ENCODE peak calls at places on chromosome 2, in four cellular contexts. J, S, C and H are unnamed samples.
A peak's percentile ranks its signal among the peaks of the same experiment; 100 is the strongest.

GRCh38 chr2:128448331-128449225 is 129.9 kb upstream of the HS6ST1 start:
- DNase-seq in J (no peak), S (peak; percentile 27), C (no peak), H (no peak)

GRCh38 chr2:43219383-43220228 is 6.8 kb downstream of the ZFP36L2 start:
- DNase-seq in J (peak; percentile 86), S (peak; percentile 75), C (peak; percentile 78), H (peak; percentile 64)

GRCh38 chr2:174902491-174903242 is 102.5 kb downstream of the CHN1 start:
- DNase-seq in J (peak; percentile 64), S (no peak), C (no peak), H (no peak)

GRCh38 chr2:99425022-99425421 is 64.8 kb downstream of the REV1 start:
- DNase-seq in J (peak; percentile 89), S (no peak), C (no peak), H (no peak)

GRCh38 chr2:219404291-219404910 is 13.8 kb upstream of the DES start:
- DNase-seq in J (no peak), S (no peak), C (no peak), H (no peak)

GRCh38 chr2:85753525-85754312 is at the start of gene ATOH8:
- DNase-seq in J (peak; percentile 76), S (no peak), C (peak; percentile 72), H (no peak)

GRCh38 chr2:230411484-230412368 is 4.3 kb upstream of the SP100 start:
- DNase-seq in J (peak; percentile 72), S (peak; percentile 64), C (peak; percentile 41), H (peak; percentile 67)

GRCh38 chr2:98876741-98877140 is 59.3 kb downstream of the CRACDL start:
- DNase-seq in J (no peak), S (no peak), C (no peak), H (no peak)

GRCh38 chr2:77147154-77147553 is 375.0 kb downstream of the LRRTM4 start:
- DNase-seq in J (no peak), S (no peak), C (no peak), H (no peak)

GRCh38 chr2:33670392-33670937 is 71.4 kb upstream of the FAM98A start:
- DNase-seq in J (no peak), S (no peak), C (no peak), H (no peak)

GRCh38 chr2:239818086-239818485 is 207.1 kb downstream of the NDUFA10 start:
- DNase-seq in J (no peak), S (no peak), C (no peak), H (no peak)

GRCh38 chr2:205714058-205714776 is 31.9 kb downstream of the NRP2 start:
- DNase-seq in J (peak; percentile 35), S (no peak), C (no peak), H (no peak)

GRCh38 chr2:54954158-54954557 is 96.1 kb downstream of the RTN4 start:
- DNase-seq in J (no peak), S (no peak), C (no peak), H (no peak)

GRCh38 chr2:163736433-163737168 is 793 bp upstream of the FIGN start:
- DNase-seq in J (peak; percentile 50), S (no peak), C (peak; percentile 9), H (no peak)

GRCh38 chr2:17976871-17977746 is 98.6 kb downstream of the KCNS3 start:
- DNase-seq in J (peak; percentile 87), S (no peak), C (no peak), H (no peak)

GRCh38 chr2:240355962-240356361 is 79.5 kb upstream of the GPC1 start:
- DNase-seq in J (no peak), S (no peak), C (no peak), H (peak; percentile 4)

GRCh38 chr2:225889452-225889851 is 489.9 kb downstream of the NYAP2 start:
- DNase-seq in J (peak; percentile 79), S (no peak), C (peak; percentile 75), H (no peak)

GRCh38 chr2:127599211-127599610 is 46.7 kb upstream of the GPR17 start:
- DNase-seq in J (peak; percentile 5), S (no peak), C (no peak), H (no peak)

GRCh38 chr2:190318931-190319556 is 582 bp downstream of the HIBCH start:
- DNase-seq in J (no peak), S (no peak), C (peak; percentile 12), H (no peak)

GRCh38 chr2:240793313-240794177 is 26.5 kb downstream of the KIF1A start:
- DNase-seq in J (no peak), S (no peak), C (no peak), H (no peak)

GRCh38 chr2:178865537-178865936 is 58.3 kb upstream of the TTN start:
- DNase-seq in J (peak; percentile 35), S (no peak), C (peak; percentile 2), H (no peak)

GRCh38 chr2:233210843-233211600 is 40.5 kb upstream of the ATG16L1 start:
- DNase-seq in J (peak; percentile 96), S (no peak), C (peak; percentile 67), H (no peak)

GRCh38 chr2:113251118-113251517 is 27.6 kb downstream of the PAX8 start:
- DNase-seq in J (no peak), S (no peak), C (no peak), H (no peak)

GRCh38 chr2:172574965-172575364 is 19.1 kb downstream of the PDK1 start:
- DNase-seq in J (no peak), S (no peak), C (no peak), H (no peak)

GRCh38 chr2:106183093-106183837 is 10.8 kb downstream of the UXS1 start:
- DNase-seq in J (peak; percentile 25), S (no peak), C (no peak), H (no peak)

GRCh38 chr2:15584767-15585469 is 6.8 kb upstream of the DDX1 start:
- DNase-seq in J (peak; percentile 5), S (no peak), C (no peak), H (no peak)

GRCh38 chr2:75311993-75312392 is 112.7 kb upstream of the TACR1 start:
- DNase-seq in J (no peak), S (no peak), C (no peak), H (no peak)

GRCh38 chr2:58064136-58064535 is 17.5 kb downstream of the VRK2 start:
- DNase-seq in J (peak; percentile 2), S (no peak), C (no peak), H (no peak)

GRCh38 chr2:74332550-74333174 is 10.6 kb downstream of the SLC4A5 start:
- DNase-seq in J (no peak), S (no peak), C (no peak), H (no peak)

GRCh38 chr2:174951746-174952145 is 53.4 kb downstream of the CHN1 start:
- DNase-seq in J (no peak), S (no peak), C (no peak), H (no peak)

GRCh38 chr2:50492452-50492851 is 539.5 kb downstream of the NRXN1 start:
- DNase-seq in J (peak; percentile 72), S (no peak), C (peak; percentile 71), H (no peak)

GRCh38 chr2:219289195-219289536 is 10.0 kb downstream of the DNAJB2 start:
- DNase-seq in J (no peak), S (no peak), C (no peak), H (no peak)

GRCh38 chr2:167944825-167945659 is 302.4 kb downstream of the STK39 start:
- DNase-seq in J (peak; percentile 47), S (no peak), C (no peak), H (no peak)

GRCh38 chr2:58535182-58535581 is 294.1 kb upstream of the FANCL start:
- DNase-seq in J (no peak), S (no peak), C (peak; percentile 42), H (no peak)

GRCh38 chr2:165745916-165746315 is 48.1 kb downstream of the GALNT3 start:
- DNase-seq in J (peak; percentile 20), S (no peak), C (peak; percentile 50), H (no peak)

GRCh38 chr2:150255528-150255927 is 231.9 kb downstream of the RND3 start:
- DNase-seq in J (peak; percentile 37), S (no peak), C (no peak), H (no peak)

GRCh38 chr2:189441709-189442074 is 418 bp downstream of the WDR75 start:
- DNase-seq in J (no peak), S (no peak), C (no peak), H (no peak)

DNA sequence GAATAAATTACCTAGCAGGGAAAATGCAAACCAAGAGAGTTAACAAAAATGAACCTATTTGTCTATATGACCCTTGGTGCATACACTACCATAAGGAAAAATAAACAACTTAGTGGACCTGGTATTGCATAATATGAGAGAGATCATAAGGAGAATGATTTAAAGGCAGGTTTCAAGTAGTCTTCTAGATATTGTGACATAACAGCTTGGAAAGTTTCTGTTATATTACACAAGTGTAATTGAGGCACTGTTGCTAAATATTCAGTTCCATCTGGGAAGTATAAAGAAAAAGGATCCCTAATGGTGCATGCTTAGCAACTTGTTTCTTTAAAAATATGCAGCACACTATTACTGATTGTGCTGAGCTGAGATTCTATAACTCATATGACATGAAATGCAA is 252.2 kb upstream of the SPHKAP start:
- DNase-seq in J (no peak), S (no peak), C (no peak), H (no peak)
- H3K9me3 ChIP-seq in J (no peaks in the 10 kb centered on the region), S (no peaks in the 10 kb centered on the region), C (no peaks in the 10 kb centered on the region), H (no peaks in the 10 kb centered on the region)

DNA sequence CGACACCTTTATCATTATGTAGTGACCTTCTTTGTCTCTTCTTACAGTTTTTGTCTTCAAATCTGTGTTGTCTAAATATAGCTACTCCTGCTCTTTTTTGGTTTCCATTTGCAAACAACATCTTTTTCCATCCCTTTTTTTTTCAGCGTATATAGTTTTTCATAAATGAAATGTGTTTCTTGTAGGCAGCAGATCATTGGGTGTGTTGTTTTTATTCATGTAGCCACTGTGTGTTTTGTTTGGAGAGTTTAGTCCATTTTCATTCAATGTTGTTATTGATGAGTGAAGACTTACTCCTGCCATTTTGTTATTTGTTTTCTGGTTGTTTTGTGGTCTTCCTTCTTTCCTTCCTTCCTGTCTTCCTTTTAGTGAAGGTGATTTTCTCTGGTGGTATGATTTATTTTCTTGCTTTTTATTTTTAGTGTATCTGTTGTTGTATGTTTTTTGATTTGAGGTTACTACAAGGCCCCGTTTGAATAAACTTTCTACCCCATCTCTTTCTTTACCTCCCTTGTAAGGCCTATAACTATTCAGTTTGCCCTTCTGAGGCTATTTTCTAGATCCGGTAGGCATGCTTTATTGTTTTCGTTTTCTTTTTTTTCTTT is 81.4 kb downstream of the FAM117B start:
- DNase-seq in J (no peak), S (no peak), C (no peak), H (no peak)
- H3K9me3 ChIP-seq in J (no peaks in the 10 kb centered on the region), S (peaks cover 16% of the 10 kb centered on the region), C (peaks cover 19% of the 10 kb centered on the region), H (no peaks in the 10 kb centered on the region)

DNA sequence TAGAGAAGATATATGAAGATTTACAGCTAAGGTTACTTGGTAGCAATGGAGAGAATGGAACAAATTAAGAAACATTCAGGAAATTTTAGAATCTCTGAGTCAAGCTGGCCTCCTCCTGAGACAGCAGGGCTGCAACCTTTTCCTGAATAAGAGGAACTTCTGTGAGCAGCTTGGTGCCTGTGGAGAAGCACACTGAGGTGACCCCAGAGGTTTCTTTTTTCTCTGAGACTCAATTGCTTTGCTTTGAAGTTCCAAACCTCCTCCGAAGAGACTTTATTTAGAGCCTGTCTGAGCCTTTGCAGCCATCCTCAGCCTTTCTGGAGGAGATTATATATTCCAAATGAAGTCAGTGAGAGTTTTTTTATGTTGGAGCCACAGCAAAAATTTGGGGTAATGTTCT is 118.5 kb upstream of the LRATD1 start:
- DNase-seq in J (no peak), S (no peak), C (no peak), H (no peak)
- H3K9me3 ChIP-seq in J (no peaks in the 10 kb centered on the region), S (no peaks in the 10 kb centered on the region), C (no peaks in the 10 kb centered on the region), H (no peaks in the 10 kb centered on the region)

DNA sequence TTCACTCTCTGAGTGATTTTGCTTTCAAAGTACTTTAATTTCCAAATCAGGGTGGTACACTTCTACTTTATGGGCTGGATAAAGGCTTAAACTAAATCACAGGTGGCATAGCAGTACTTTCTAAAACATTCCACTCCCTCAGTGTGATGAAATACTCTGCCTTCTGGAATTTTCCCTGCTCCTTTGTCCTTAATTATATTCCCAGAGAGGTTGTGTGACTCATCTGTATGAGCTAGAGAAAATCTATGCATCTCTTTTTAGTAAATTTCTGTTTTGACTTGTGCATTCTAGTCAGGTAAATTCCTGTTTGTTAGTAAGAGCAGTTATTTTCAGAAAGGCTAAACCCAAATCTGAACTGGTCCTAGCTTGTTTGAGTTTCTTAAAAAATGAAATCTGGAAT is 29.0 kb upstream of the PLA2R1 start:
- DNase-seq in J (peak; percentile 50), S (no peak), C (no peak), H (no peak)
- H3K9me3 ChIP-seq in J (peaks cover 7% of the 10 kb centered on the region), S (peaks cover 31% of the 10 kb centered on the region), C (peaks cover 32% of the 10 kb centered on the region), H (peaks cover 14% of the 10 kb centered on the region)